ENCODE peak calls at places on chromosomes 11 and 22, in five cellular contexts. Y, U, L, Q and W are unnamed samples.

GRCh38 chr22:30743257-30744020 is 48.8 kb downstream of the OSBP2 start:
- DNase-seq in Y (no peak), L (no peak), Q (no peak), U (no peak), W (no peak)

GRCh38 chr11:78202733-78203167 is 14.0 kb downstream of the USP35 start:
- DNase-seq in Y (no peak), U (no peak), L (no peak), Q (no peak), W (no peak)

GRCh38 chr22:42368379-42369249 is 63.6 kb downstream of the NFAM1 start:
- DNase-seq in U (no peak), L (no peak), Y (no peak), Q (no peak), W (no peak)

GRCh38 chr11:131683131-131683530 is 312.7 kb downstream of the NTM start:
- DNase-seq in Y (no peak), Q (no peak), U (no peak), L (no peak), W (no peak)

GRCh38 chr22:44665115-44665514 is 36.9 kb upstream of the PRR5 start:
- DNase-seq in Y (no peak), U (no peak), Q (no peak), L (no peak), W (no peak)

GRCh38 chr11:61543606-61544306 is 35.2 kb downstream of the LRRC10B start:
- DNase-seq in Q (peak; percentile 81), Y (peak; percentile 36), U (no peak), L (peak; percentile 87), W (peak; percentile 59)

GRCh38 chr11:120858740-120859139 is 165.2 kb upstream of the TBCEL start:
- DNase-seq in U (no peak), L (no peak), Q (no peak), Y (peak; percentile 24), W (no peak)

GRCh38 chr11:45857834-45858492 is 10.7 kb downstream of the CRY2 start:
- DNase-seq in Q (peak; percentile 15), L (peak; percentile 98), Y (peak; percentile 99), U (peak; percentile 60), W (peak; percentile 94)

GRCh38 chr11:114317738-114318137 is 21.5 kb downstream of the NNMT start:
- DNase-seq in Y (peak; percentile 69), U (no peak), Q (peak; percentile 71), L (peak; percentile 56), W (peak; percentile 47)

GRCh38 chr11:8870461-8871282 is 40.3 kb upstream of the AKIP1 start:
- DNase-seq in Q (peak; percentile 67), Y (peak; percentile 74), U (peak; percentile 64), L (peak; percentile 70), W (peak; percentile 84)

GRCh38 chr22:23180301-23180892 is at the start of gene BCR:
- DNase-seq in Y (peak; percentile 57), L (peak; percentile 65), U (peak; percentile 67), Q (peak; percentile 61), W (peak; percentile 89)

GRCh38 chr11:130872102-130872501 is 44.2 kb downstream of the SNX19 start:
- DNase-seq in Q (no peak), U (no peak), Y (no peak), L (no peak), W (no peak)

GRCh38 chr22:46574438-46574992 is 37.1 kb upstream of the CELSR1 start:
- DNase-seq in L (no peak), U (no peak), Y (no peak), Q (no peak), W (no peak)

GRCh38 chr11:27076121-27076589 is 35.5 kb downstream of the BBOX1 start:
- DNase-seq in Q (no peak), Y (no peak), U (no peak), L (no peak), W (no peak)

GRCh38 chr11:9280655-9281301 is 15.6 kb upstream of the DENND5A start:
- DNase-seq in U (peak; percentile 29), Y (peak; percentile 58), L (peak; percentile 37), Q (no peak), W (peak; percentile 37)